ENCODE peak calls at places on chromosomes 2 and 18, in eight cellular contexts. J is adrenal gland, W is HepG2, B is uterus, T is A549, C is IMR-90, K is tibial nerve, L is suprapubic skin. U is an unnamed sample.

GRCh38 chr2:215879977-215880940 is 133.1 kb downstream of the MREG start:
- DNase-seq in J (no peak), W (no peak), B (no peak), T (no peak), C (peak), K (no peak), L (no peak), U (no peak)

GRCh38 chr2:84493494-84493893 is 22.8 kb upstream of the DNAH6 start:
- DNase-seq in J (no peak), W (no peak), B (no peak), T (peak), C (peak), K (no peak), L (no peak), U (no peak)

GRCh38 chr2:214839464-214839863 is 30.0 kb upstream of the BARD1 start:
- DNase-seq in J (no peak), W (no peak), B (no peak), T (no peak), C (no peak), K (no peak), L (no peak), U (no peak)

GRCh38 chr2:42964444-42965081 is 172.2 kb upstream of the HAAO start:
- DNase-seq in J (no peak), W (no peak), B (peak), T (no peak), C (peak), K (no peak), L (peak), U (peak)

GRCh38 chr18:41814651-41815050 is 140.4 kb upstream of the PIK3C3 start:
- DNase-seq in J (no peak), W (no peak), B (no peak), T (no peak), C (no peak), K (no peak), L (no peak), U (no peak)

GRCh38 chr2:123502926-123503325 is 522.2 kb upstream of the CNTNAP5 start:
- DNase-seq in J (no peak), W (no peak), B (no peak), T (no peak), C (no peak), K (no peak), L (no peak), U (no peak)

GRCh38 chr18:12053312-12053711 is 40.3 kb upstream of the ANKRD62 start:
- DNase-seq in J (no peak), W (no peak), B (no peak), T (no peak), C (no peak), K (no peak), L (no peak), U (no peak)

GRCh38 chr2:151032741-151033152 is 228.9 kb downstream of the RBM43 start:
- DNase-seq in J (no peak), W (no peak), B (no peak), T (no peak), C (peak), K (no peak), L (no peak), U (no peak)

GRCh38 chr18:61556862-61557261 is 223.6 kb downstream of the CDH20 start:
- DNase-seq in J (no peak), W (no peak), B (no peak), T (no peak), C (no peak), K (no peak), L (no peak), U (no peak)

GRCh38 chr2:128228894-128229293 is 89.8 kb downstream of the HS6ST1 start:
- DNase-seq in J (no peak), W (peak), B (no peak), T (no peak), C (peak), K (no peak), L (no peak), U (no peak)

GRCh38 chr2:95159690-95160449 is at the start of gene ZNF514:
- DNase-seq in J (peak), W (peak), B (peak), T (peak), C (peak), K (peak), L (peak), U (peak)

DNA sequence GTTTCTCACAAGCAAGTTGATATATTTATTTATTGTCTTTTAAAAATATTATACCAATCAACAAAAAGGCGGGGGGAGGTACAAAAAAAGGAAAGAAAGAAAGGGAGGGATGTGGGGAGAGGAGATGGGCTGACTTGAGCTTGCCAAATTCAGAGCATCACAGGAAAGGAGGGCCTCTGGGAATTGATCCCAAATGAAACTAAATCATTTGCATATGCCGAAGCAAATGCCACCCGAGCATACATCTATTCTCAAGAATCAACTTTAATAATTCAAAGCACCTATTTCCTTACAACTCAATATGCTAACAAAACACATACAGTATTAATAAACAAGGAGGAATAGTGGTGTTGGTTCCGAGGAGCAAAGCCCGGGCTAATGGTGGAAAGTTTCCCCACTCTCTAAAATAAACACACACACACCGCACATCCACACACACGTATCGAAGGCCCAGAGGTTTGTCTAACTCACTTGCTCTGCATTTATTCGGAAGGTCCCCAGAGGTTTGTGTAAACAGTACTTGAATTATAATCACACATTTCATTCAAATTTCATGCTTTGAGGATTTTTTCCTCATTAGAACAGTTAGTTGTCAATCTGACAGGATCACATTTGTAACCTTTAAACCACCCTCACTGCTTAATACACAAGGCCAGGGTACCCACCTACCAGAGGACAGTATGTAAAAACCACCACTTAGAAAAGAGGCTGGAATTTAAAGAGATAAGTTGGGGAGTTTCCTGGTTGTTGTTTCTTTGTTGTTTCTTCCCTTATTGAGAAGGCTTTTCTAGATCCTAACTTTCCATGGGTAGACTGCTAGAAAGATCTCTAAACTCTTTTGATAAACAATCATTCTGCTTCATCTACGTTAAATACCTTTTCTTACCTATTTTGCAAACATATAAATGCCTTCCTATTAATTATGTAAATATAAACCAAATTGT is 264.7 kb downstream of the TCF4 start:
- DNase-seq in J (peak), W (no peak), B (no peak), T (no peak), C (peak), K (no peak), L (no peak), U (no peak)
- H3K4me3 ChIP-seq in J (no peak), W (no peak), B (peak), T (no peak), C (peak), K (peak), L (peak), U (no peak)

GRCh38 chr18:9474983-9475642 is at the start of gene RALBP1:
- DNase-seq in J (peak), W (peak), B (peak), T (peak), C (peak), K (peak), L (peak), U (peak)
- TF ChIP-seq POLR2A in J (no peak), W (peak), B (peak), T (peak), C (no peak), K (peak), L (no peak), U (peak)

GRCh38 chr2:101387151-101387807 is at the start of gene CREG2:
- DNase-seq in J (peak), W (peak), B (peak), T (peak), C (peak), K (no peak), L (peak), U (no peak)
- H3K4me3 ChIP-seq in J (no peak), W (peak), B (peak), T (peak), C (peak), K (peak), L (peak), U (peak)

GRCh38 chr2:213243189-213244044 is 40.8 kb upstream of the SPAG16 start:
- DNase-seq in J (no peak), W (no peak), B (no peak), T (no peak), C (no peak), K (no peak), L (no peak), U (no peak)
- TF ChIP-seq POLR2A in J (no peak), W (no peak), B (no peak), T (no peak), C (no peak), K (no peak), L (no peak), U (no peak)